ENCODE peak calls at places on chromosomes 11 and 22, in seven cellular contexts. O, L, V, E, F, S and Z are unnamed samples.

GRCh38 chr11:44947114-44947513 is 3.6 kb downstream of the TP53I11 start:
- DNase-seq in O (no peak), L (no peak), V (no peak), E (no peak), F (no peak), S (no peak), Z (no peak)

GRCh38 chr11:59221438-59221837 is 8.7 kb upstream of the MPEG1 start:
- DNase-seq in O (no peak), L (no peak), V (no peak), E (no peak), F (no peak), S (no peak), Z (no peak)

GRCh38 chr22:50523806-50524663 is 1.4 kb downstream of the SCO2 start:
- DNase-seq in O (no peak), L (no peak), V (no peak), E (no peak), F (no peak), S (no peak), Z (no peak)

GRCh38 chr11:115499891-115500290 is 4.3 kb downstream of the CADM1 start:
- DNase-seq in O (no peak), L (no peak), V (no peak), E (no peak), F (no peak), S (no peak), Z (no peak)

GRCh38 chr11:12303431-12304149 is 73.8 kb upstream of the PARVA start:
- DNase-seq in O (no peak), L (no peak), V (no peak), E (no peak), F (no peak), S (no peak), Z (no peak)

GRCh38 chr11:70483077-70483861 is 84.9 kb downstream of the CTTN start:
- DNase-seq in O (no peak), L (peak), V (peak), E (peak), F (no peak), S (peak), Z (peak)

GRCh38 chr11:125956371-125956770 is 10.5 kb downstream of the VSIG10L2 start:
- DNase-seq in O (no peak), L (no peak), V (peak), E (no peak), F (peak), S (no peak), Z (no peak)

GRCh38 chr22:29871684-29872083 is 11.3 kb upstream of the MTMR3 start:
- DNase-seq in O (no peak), L (no peak), V (no peak), E (peak), F (peak), S (no peak), Z (no peak)

GRCh38 chr11:131486100-131486499 is 115.7 kb downstream of the NTM start:
- DNase-seq in O (no peak), L (no peak), V (no peak), E (no peak), F (no peak), S (no peak), Z (no peak)

GRCh38 chr22:17087176-17088131 is 2.7 kb downstream of the IL17RA start:
- DNase-seq in O (peak), L (no peak), V (no peak), E (no peak), F (no peak), S (peak), Z (no peak)

GRCh38 chr22:38964306-38964705 is 6.9 kb downstream of the APOBEC3A start:
- DNase-seq in O (no peak), L (no peak), V (no peak), E (no peak), F (no peak), S (no peak), Z (no peak)

GRCh38 chr22:45602824-45603301 is 68.8 kb upstream of the ATXN10 start:
- DNase-seq in O (no peak), L (peak), V (no peak), E (no peak), F (no peak), S (peak), Z (peak)

GRCh38 chr11:118908931-118909618 is 16.7 kb downstream of the BCL9L start:
- DNase-seq in O (no peak), L (no peak), V (peak), E (peak), F (peak), S (no peak), Z (no peak)

GRCh38 chr11:118911880-118912741 is 13.6 kb downstream of the BCL9L start:
- DNase-seq in O (no peak), L (peak), V (peak), E (peak), F (peak), S (peak), Z (peak)

GRCh38 chr11:118911113-118911879 is 14.4 kb downstream of the BCL9L start:
- DNase-seq in O (no peak), L (no peak), V (no peak), E (no peak), F (peak), S (no peak), Z (no peak)

GRCh38 chr11:118909619-118910308 is 16.0 kb downstream of the BCL9L start:
- DNase-seq in O (no peak), L (no peak), V (no peak), E (no peak), F (no peak), S (no peak), Z (no peak)

GRCh38 chr11:118910309-118911112 is 15.2 kb downstream of the BCL9L start:
- DNase-seq in O (no peak), L (peak), V (peak), E (peak), F (peak), S (no peak), Z (peak)
- TF ChIP-seq POLR2A in O (no peak), L (peak), V (peak), E (peak), F (peak), S (no peak), Z (no peak)

GRCh38 chr11:6611092-6612007 is 666 bp downstream of the TAF10 start:
- DNase-seq in O (no peak), L (peak), V (peak), E (peak), F (peak), S (peak), Z (peak)
- TF ChIP-seq POLR2A in O (no peak), L (peak), V (no peak), E (no peak), F (no peak), S (no peak), Z (no peak)

DNA sequence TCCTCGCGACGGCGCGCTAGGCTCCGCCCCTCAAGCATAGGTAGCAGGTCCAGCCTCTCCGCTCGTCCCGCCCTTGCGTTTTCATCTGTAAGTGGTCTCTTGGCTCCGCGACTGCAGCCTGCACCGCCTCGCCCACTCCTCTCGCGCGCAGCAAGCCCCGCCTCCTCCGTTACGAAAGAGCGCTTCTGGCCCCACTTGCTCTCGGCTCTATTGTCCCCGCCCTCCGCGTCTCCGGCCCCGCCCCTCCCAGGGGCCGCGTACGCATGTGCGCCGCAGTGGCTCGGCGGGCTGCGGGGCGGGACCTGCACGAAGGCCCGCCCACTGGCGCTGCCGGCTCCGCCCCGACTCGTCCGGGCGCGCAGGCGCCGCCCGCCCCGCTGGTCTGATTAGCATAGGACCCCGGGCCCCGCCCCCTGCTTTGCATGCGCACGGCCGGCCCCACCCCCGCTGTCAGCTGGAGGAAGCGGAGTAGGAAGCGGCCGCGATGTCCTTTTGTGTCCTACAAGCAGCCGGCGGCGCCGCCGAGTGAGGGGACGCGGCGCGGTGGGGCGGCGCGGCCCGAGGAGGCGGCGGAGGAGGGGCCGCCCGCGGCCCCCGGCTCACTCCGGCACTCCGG is at the start of gene ESRRA:
- DNase-seq in O (peak), L (peak), V (peak), E (peak), F (peak), S (peak), Z (peak)
- TF ChIP-seq POLR2A in O (peak), L (no peak), V (peak), E (peak), F (peak), S (peak), Z (no peak)

GRCh38 chr11:47378836-47379170 is 456 bp upstream of the SPI1 start:
- DNase-seq in O (no peak), L (no peak), V (no peak), E (no peak), F (no peak), S (no peak), Z (no peak)

GRCh38 chr11:47376543-47377371 is 1.6 kb downstream of the SPI1 start:
- DNase-seq in O (no peak), L (peak), V (no peak), E (no peak), F (no peak), S (peak), Z (peak)

GRCh38 chr11:47377571-47378010 is 756 bp downstream of the SPI1 start:
- DNase-seq in O (no peak), L (no peak), V (no peak), E (no peak), F (no peak), S (peak), Z (peak)

GRCh38 chr11:47379317-47379716 is 970 bp upstream of the SPI1 start:
- DNase-seq in O (no peak), L (no peak), V (no peak), E (no peak), F (no peak), S (no peak), Z (no peak)

DNA sequence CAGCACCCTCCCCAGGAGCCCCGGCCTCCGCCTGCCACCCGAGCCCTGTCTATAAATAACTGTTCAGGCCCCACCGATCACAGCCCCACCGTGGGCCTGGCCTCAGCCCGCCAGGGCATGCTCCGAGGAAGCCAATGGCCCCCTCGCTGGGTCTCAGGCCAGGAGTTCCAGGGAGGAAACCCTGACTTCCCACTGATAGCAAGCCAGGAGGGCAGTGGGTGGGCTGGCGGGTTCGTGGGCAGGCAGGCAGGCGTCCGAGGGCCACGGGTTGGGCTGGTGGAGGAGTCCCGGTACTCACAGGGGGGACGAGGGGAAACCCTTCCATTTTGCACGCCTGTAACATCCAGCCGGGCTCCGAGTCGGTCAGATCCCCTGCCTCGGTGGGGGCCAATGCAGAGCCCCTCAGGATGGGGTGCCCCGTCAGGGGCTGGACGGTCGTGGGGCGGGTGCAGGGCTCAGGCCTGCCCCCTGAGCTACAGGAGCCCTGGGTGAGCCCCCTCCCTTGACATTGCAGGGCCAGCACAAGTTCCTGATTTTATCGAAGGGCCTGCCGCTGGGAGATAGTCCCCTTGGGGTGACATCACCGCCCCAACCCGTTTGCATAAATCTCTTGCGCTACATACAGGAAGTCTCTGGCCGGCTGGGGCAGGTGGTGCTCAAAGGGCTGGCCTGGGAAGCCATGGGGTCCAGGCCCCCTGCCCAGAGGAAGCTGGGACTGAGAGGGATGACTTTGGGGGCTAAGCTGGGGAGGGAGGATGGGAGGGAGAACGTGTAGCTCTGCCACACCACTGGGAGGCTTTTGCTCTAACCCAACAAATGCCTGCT is at the start of gene SPI1:
- DNase-seq in O (peak), L (peak), V (peak), E (no peak), F (no peak), S (peak), Z (peak)
- TF ChIP-seq POLR2A in O (peak), L (peak), V (peak), E (no peak), F (no peak), S (peak), Z (peak)

GRCh38 chr11:64461081-64461480 is 102.1 kb downstream of the RPS6KA4 start:
- DNase-seq in O (no peak), L (no peak), V (no peak), E (no peak), F (no peak), S (no peak), Z (no peak)
- TF ChIP-seq POLR2A in O (no peak), L (no peak), V (no peak), E (no peak), F (no peak), S (no peak), Z (no peak)

DNA sequence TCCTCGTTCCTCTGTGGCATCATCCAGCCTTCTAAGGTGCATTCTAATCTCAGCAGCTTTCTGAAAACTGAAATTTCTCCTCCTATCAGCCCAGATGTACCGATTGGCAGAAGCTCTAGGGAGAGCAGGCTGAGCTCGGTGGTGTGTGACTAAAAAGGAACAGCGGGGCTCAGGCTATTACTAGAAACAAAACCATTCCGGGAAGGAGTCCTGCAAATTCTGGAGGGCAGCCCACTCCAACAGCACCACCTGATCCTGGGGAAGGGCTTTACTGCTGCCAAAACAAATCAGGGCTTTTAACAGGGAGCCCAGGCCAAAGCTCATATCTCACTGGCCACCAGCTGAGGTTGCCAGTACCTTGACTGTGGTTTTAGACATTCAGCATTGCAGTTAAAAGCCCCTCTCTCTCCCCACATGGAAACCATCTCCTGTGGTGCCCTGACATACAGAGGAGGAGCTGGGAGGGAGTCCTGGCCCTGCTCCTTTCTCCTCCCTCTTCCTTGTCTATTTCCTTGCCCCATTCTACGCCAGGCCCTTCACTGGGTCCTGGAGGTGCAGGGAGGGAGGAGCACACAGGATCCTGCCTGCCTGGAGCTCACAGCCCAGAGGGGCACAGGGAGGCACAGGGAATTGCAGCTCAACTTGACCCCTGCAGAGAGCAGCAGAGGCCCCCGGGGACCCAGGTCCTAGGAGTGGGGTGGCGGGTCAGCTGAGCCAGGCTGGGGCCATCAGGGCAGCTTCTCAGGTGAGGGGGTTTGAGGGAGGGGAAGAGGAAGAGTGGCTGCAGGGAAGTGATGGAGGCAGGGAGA is 889 bp downstream of the PLAAT4 start:
- DNase-seq in O (no peak), L (peak), V (peak), E (peak), F (peak), S (no peak), Z (no peak)
- TF ChIP-seq POLR2A in O (no peak), L (no peak), V (no peak), E (peak), F (no peak), S (no peak), Z (no peak)

GRCh38 chr11:57422669-57423068 is 4.3 kb downstream of the SLC43A3 start:
- DNase-seq in O (no peak), L (no peak), V (no peak), E (no peak), F (no peak), S (no peak), Z (no peak)
- TF ChIP-seq POLR2A in O (no peak), L (no peak), V (no peak), E (no peak), F (no peak), S (no peak), Z (no peak)

DNA sequence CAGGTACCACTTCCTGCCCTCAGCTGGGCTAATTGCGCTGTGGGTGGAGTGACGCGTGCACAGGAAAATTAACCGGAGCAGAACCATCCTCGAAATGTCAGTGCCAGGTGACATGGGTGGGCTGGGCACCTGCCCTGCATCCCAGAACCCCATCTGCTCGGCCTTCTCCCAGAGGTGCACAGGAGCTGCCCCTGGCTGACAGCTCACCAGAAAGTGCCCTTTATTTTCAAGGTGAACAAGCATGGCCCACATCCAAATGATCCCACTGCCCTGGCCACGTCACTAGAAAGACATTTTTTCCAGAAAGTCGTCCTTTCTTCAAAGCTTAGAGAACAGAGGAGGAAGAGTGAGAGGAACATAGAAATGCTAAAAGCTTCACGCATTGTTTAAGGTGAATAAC is 4.1 kb upstream of the ELFN2 start:
- DNase-seq in O (no peak), L (no peak), V (no peak), E (no peak), F (no peak), S (no peak), Z (no peak)
- TF ChIP-seq POLR2A in O (no peak), L (no peak), V (no peak), E (no peak), F (no peak), S (no peak), Z (no peak)

GRCh38 chr22:43171607-43172006 is 15.3 kb downstream of the TTLL12 start:
- DNase-seq in O (no peak), L (no peak), V (no peak), E (no peak), F (no peak), S (no peak), Z (no peak)
- TF ChIP-seq POLR2A in O (no peak), L (no peak), V (no peak), E (no peak), F (no peak), S (no peak), Z (no peak)

DNA sequence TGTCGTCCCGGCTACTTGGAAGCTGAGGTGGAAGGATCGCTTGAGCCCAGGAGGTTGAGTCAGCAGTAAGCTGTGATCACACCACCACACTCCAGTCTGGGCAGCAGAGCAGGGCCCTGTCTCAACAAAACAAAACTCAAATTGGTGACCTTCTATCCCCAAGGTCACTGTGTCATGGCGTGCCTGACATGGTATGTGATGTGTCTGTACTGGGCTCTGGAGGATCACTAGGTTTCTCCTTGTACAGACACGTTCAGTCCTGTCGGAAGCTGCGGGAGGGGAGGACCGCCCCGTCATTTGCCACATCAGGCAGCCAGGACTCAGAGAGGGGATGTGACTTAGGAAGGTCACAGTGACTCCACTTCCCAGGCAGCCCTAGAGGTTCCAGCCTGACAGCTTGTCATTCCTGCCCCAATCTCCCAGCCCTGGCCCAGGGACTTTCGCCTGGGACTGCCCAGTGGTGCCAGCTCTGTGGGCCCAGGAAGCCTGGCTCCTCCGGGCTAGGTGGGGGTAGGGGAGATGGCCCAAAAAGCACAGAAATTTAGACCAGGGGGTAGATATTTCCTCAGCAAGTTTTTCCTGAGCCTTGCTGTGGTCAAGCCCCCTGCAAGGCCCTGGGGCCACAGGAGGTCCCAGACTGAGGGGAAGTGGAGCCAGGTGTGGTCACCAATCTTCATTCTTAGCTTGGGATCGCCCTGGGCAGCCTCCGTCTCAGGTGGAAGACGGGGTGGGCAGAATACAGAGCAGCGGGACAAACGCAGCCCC is 53.2 kb downstream of the TRIOBP start:
- DNase-seq in O (no peak), L (no peak), V (peak), E (no peak), F (no peak), S (no peak), Z (no peak)
- TF ChIP-seq POLR2A in O (no peak), L (no peak), V (no peak), E (no peak), F (no peak), S (no peak), Z (no peak)